ENCODE peak calls at places on chromosomes 6 and 20, in five cellular contexts. One of them, this sample, is unnamed.

GRCh38 chr6:106997392-106998257 is 23.1 kb upstream of the CD24 start:
- DNase-seq in GM12878: peak
- DNase-seq in K562: peak
- DNase-seq in H1: peak
- DNase-seq in HepG2: peak
- DNase-seq in this sample: peak

GRCh38 chr6:168574699-168575195 is 133.8 kb downstream of the SMOC2 start:
- DNase-seq in GM12878: no peak
- DNase-seq in K562: no peak
- DNase-seq in H1: peak
- DNase-seq in HepG2: no peak
- DNase-seq in this sample: no peak

GRCh38 chr20:47502801-47503239 is 1.1 kb downstream of the NCOA3 start:
- DNase-seq in GM12878: no peak
- DNase-seq in K562: peak
- DNase-seq in H1: no peak
- DNase-seq in HepG2: peak
- DNase-seq in this sample: no peak

GRCh38 chr6:5782783-5783567 is 223.8 kb downstream of the NRN1 start:
- DNase-seq in GM12878: no peak
- DNase-seq in K562: no peak
- DNase-seq in H1: no peak
- DNase-seq in HepG2: peak
- DNase-seq in this sample: no peak

GRCh38 chr6:151070666-151071065 is 169.1 kb upstream of the AKAP12 start:
- DNase-seq in GM12878: no peak
- DNase-seq in K562: no peak
- DNase-seq in H1: no peak
- DNase-seq in HepG2: peak
- DNase-seq in this sample: no peak

GRCh38 chr6:52724041-52724405 is 39.3 kb downstream of the GSTA2 start:
- DNase-seq in GM12878: no peak
- DNase-seq in K562: no peak
- DNase-seq in H1: no peak
- DNase-seq in HepG2: no peak
- DNase-seq in this sample: no peak

GRCh38 chr6:53139841-53140413 is 8.7 kb downstream of the GCM1 start:
- DNase-seq in GM12878: no peak
- DNase-seq in K562: no peak
- DNase-seq in H1: no peak
- DNase-seq in HepG2: peak
- DNase-seq in this sample: no peak

GRCh38 chr20:63891061-63892002 is 3.6 kb upstream of the DNAJC5 start:
- DNase-seq in GM12878: no peak
- DNase-seq in K562: no peak
- DNase-seq in H1: no peak
- DNase-seq in HepG2: no peak
- DNase-seq in this sample: no peak

GRCh38 chr6:17850281-17850680 is 137.2 kb downstream of the KIF13A start:
- DNase-seq in GM12878: no peak
- DNase-seq in K562: no peak
- DNase-seq in H1: no peak
- DNase-seq in HepG2: no peak
- DNase-seq in this sample: no peak

GRCh38 chr6:140909156-140909555 is 1223.6 kb upstream of the GJE1 start:
- DNase-seq in GM12878: no peak
- DNase-seq in K562: no peak
- DNase-seq in H1: no peak
- DNase-seq in HepG2: no peak
- DNase-seq in this sample: no peak

GRCh38 chr6:44263357-44264100 is 1.8 kb downstream of the NFKBIE start:
- DNase-seq in GM12878: no peak
- DNase-seq in K562: no peak
- DNase-seq in H1: no peak
- DNase-seq in HepG2: no peak
- DNase-seq in this sample: no peak

GRCh38 chr6:80457044-80457933 is 350.8 kb downstream of the BCKDHB start:
- DNase-seq in GM12878: no peak
- DNase-seq in K562: no peak
- DNase-seq in H1: no peak
- DNase-seq in HepG2: no peak
- DNase-seq in this sample: no peak

GRCh38 chr20:31722388-31723281 is at the start of gene BCL2L1:
- DNase-seq in GM12878: no peak
- DNase-seq in K562: peak
- DNase-seq in H1: peak
- DNase-seq in HepG2: peak
- DNase-seq in this sample: no peak

GRCh38 chr6:15592610-15593009 is 70.2 kb downstream of the DTNBP1 start:
- DNase-seq in GM12878: no peak
- DNase-seq in K562: no peak
- DNase-seq in H1: no peak
- DNase-seq in HepG2: no peak
- DNase-seq in this sample: no peak

DNA sequence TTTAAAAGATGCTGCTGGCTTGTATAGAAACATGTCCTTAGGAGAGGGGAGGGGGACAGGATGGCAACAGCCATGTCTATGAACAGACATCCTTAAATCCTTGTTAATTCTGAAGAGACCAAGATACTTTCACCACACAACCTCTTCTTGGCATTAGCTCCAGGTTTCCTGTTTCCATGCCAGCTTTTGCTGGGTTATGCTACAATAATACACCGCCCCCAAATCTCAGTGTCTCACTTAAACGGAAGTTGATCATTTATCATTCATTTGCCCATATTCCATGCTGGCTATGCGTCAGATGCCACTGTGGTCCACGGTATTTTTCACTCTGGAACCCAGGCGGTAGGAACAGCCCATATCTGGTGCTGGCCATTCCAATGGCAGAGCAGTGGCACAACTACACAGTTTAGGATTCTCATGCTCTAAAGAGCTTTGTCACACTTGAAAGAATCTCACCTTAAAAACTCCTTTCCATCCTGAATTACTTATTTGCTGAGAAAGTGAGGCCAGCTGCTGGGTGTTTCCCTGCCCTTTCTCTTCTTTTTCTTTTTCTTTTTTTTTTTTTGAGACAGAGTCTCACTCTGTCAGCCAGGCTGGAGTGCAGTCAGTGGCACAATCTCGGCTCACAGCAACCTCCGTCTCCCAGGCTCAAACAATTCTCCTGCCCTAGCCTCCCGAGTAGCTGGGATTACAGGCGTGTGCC is 3.7 kb upstream of the RNASET2 start:
- DNase-seq in GM12878: no peak
- DNase-seq in K562: no peak
- DNase-seq in H1: no peak
- DNase-seq in HepG2: no peak
- DNase-seq in this sample: no peak
- TF ChIP-seq POLR2A in GM12878: no peak
- TF ChIP-seq POLR2A in K562: no peak
- TF ChIP-seq POLR2A in H1: no peak
- TF ChIP-seq POLR2A in HepG2: no peak
- TF ChIP-seq POLR2A in this sample: no peak

GRCh38 chr20:11902264-11902663 is 15.4 kb upstream of the BTBD3 start:
- DNase-seq in GM12878: no peak
- DNase-seq in K562: no peak
- DNase-seq in H1: no peak
- DNase-seq in HepG2: no peak
- DNase-seq in this sample: no peak
- TF ChIP-seq TAF1 in GM12878: no peak
- TF ChIP-seq TAF1 in K562: no peak
- TF ChIP-seq TAF1 in H1: no peak
- TF ChIP-seq TAF1 in HepG2: no peak
- TF ChIP-seq TAF1 in this sample: no peak

GRCh38 chr6:32254761-32255211 is 30.9 kb upstream of the NOTCH4 start:
- DNase-seq in GM12878: no peak
- DNase-seq in K562: no peak
- DNase-seq in H1: peak
- DNase-seq in HepG2: no peak
- DNase-seq in this sample: no peak
- TF ChIP-seq POLR2A in GM12878: no peak
- TF ChIP-seq POLR2A in K562: no peak
- TF ChIP-seq POLR2A in H1: no peak
- TF ChIP-seq POLR2A in HepG2: no peak
- TF ChIP-seq POLR2A in this sample: no peak

GRCh38 chr20:13758884-13759283 is 25.8 kb downstream of the ESF1 start:
- DNase-seq in GM12878: no peak
- DNase-seq in K562: no peak
- DNase-seq in H1: no peak
- DNase-seq in HepG2: no peak
- DNase-seq in this sample: no peak
- TF ChIP-seq TAF1 in GM12878: no peak
- TF ChIP-seq TAF1 in K562: no peak
- TF ChIP-seq TAF1 in H1: no peak
- TF ChIP-seq TAF1 in HepG2: no peak
- TF ChIP-seq TAF1 in this sample: no peak

GRCh38 chr20:19493794-19494495 is 264.1 kb upstream of the RIN2 start:
- DNase-seq in GM12878: no peak
- DNase-seq in K562: no peak
- DNase-seq in H1: no peak
- DNase-seq in HepG2: no peak
- DNase-seq in this sample: no peak
- TF ChIP-seq POLR2A in GM12878: no peak
- TF ChIP-seq POLR2A in K562: no peak
- TF ChIP-seq POLR2A in H1: no peak
- TF ChIP-seq POLR2A in HepG2: no peak
- TF ChIP-seq POLR2A in this sample: no peak

GRCh38 chr6:84066536-84066935 is 33.0 kb downstream of the MRAP2 start:
- DNase-seq in GM12878: no peak
- DNase-seq in K562: no peak
- DNase-seq in H1: no peak
- DNase-seq in HepG2: no peak
- DNase-seq in this sample: no peak
- TF ChIP-seq TAF1 in GM12878: no peak
- TF ChIP-seq TAF1 in K562: no peak
- TF ChIP-seq TAF1 in H1: no peak
- TF ChIP-seq TAF1 in HepG2: no peak
- TF ChIP-seq TAF1 in this sample: no peak

GRCh38 chr6:113856571-113857564 is at the start of gene MARCKS:
- DNase-seq in GM12878: no peak
- DNase-seq in K562: peak
- DNase-seq in H1: peak
- DNase-seq in HepG2: peak
- DNase-seq in this sample: no peak
- TF ChIP-seq POLR2A in GM12878: peak
- TF ChIP-seq POLR2A in K562: no peak
- TF ChIP-seq POLR2A in H1: peak
- TF ChIP-seq POLR2A in HepG2: peak
- TF ChIP-seq POLR2A in this sample: peak